ENCODE peak calls at places on chromosomes 7 and 10, in ten cellular contexts. W, D, J, Y, G, O, K, U, R and B are unnamed samples. For H3K4me1, the result is how much of the 10 kb centered on the place peaks cover.

GRCh38 chr7:27560706-27561235 is 101.9 kb downstream of the HIBADH start:
- DNase-seq in D (no peak), G (no peak), Y (no peak), U (no peak), O (no peak), R (no peak), W (no peak), K (no peak), J (no peak), B (peak)

GRCh38 chr7:83161851-83162401 is 758 bp downstream of the PCLO start:
- DNase-seq in W (no peak), J (no peak), O (peak), Y (no peak), U (no peak), R (no peak), K (no peak), D (no peak), G (no peak), B (no peak)

GRCh38 chr10:17276756-17277424 is 48.8 kb downstream of the VIM start:
- DNase-seq in R (no peak), K (no peak), Y (no peak), O (no peak), J (no peak), D (no peak), U (no peak), W (no peak), G (no peak), B (no peak)

GRCh38 chr7:37065779-37066271 is 341.5 kb upstream of the AOAH start:
- DNase-seq in Y (no peak), O (no peak), D (no peak), R (no peak), U (no peak), G (no peak), W (no peak), K (no peak), J (no peak), B (peak)

GRCh38 chr7:30380294-30380693 is 95.9 kb downstream of the ZNRF2 start:
- DNase-seq in R (no peak), U (no peak), D (no peak), O (no peak), Y (no peak), J (no peak), G (no peak), W (no peak), K (no peak), B (no peak)

GRCh38 chr7:11702938-11703337 is 129.1 kb downstream of the THSD7A start:
- DNase-seq in O (no peak), R (peak), W (no peak), K (no peak), Y (peak), G (no peak), U (no peak), D (no peak), J (no peak), B (no peak)

GRCh38 chr7:151684408-151685175 is 164.9 kb upstream of the RHEB start:
- DNase-seq in K (no peak), D (no peak), Y (peak), W (no peak), R (no peak), U (no peak), G (no peak), O (no peak), J (no peak), B (no peak)

GRCh38 chr7:130986271-130986690 is 252.3 kb upstream of the KLF14 start:
- DNase-seq in Y (no peak), D (no peak), J (no peak), G (no peak), K (no peak), O (no peak), R (no peak), W (no peak), U (no peak), B (peak)

GRCh38 chr10:15254808-15255655 is 86.5 kb upstream of the NMT2 start:
- DNase-seq in G (peak), U (no peak), K (no peak), Y (no peak), W (peak), D (no peak), J (no peak), O (no peak), R (peak), B (no peak)

GRCh38 chr7:146892151-146892550 is 775.5 kb downstream of the CNTNAP2 start:
- DNase-seq in J (no peak), U (no peak), W (no peak), Y (no peak), K (no peak), R (no peak), D (no peak), G (no peak), O (peak), B (no peak)

GRCh38 chr7:156475179-156475578 is 165.4 kb upstream of the RNF32 start:
- DNase-seq in J (peak), G (no peak), K (no peak), W (no peak), D (no peak), U (no peak), O (no peak), Y (no peak), R (no peak), B (no peak)

DNA sequence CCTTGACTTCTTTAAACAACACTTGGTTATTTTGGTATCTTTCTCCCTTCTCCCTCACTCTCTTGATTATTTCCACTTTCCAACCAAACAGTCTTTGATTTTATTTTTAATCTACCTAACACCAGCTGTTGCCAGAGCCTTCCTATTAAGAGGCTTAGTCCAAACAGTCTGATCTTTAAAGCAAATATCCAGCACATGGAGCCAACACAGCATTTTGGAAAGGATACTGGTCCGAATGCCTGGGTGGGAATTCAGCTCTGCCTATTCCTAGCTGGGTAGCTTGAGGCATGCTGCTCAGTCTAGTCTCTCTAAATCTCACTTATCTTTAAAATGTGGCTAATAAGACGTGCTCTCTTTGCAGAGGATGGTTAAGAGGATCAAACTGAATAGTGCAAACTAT is 129.3 kb downstream of the NRCAM start:
- DNase-seq in U (no peak), Y (no peak), J (no peak), G (no peak), D (no peak), K (no peak), R (no peak), W (no peak), O (no peak), B (no peak)
- H3K4me1 ChIP-seq in U (under half), Y (under half), J (under half), G (under half), D (under half), K (under half), R (under half), W (under half), O (half or more), B (under half)

GRCh38 chr10:69910566-69910965 is 108.9 kb downstream of the COL13A1 start:
- DNase-seq in G (no peak), D (no peak), R (no peak), U (no peak), K (no peak), J (no peak), O (no peak), Y (no peak), W (no peak), B (no peak)
- H3K27ac ChIP-seq in G (no peak), D (no peak), R (no peak), U (no peak), K (no peak), J (no peak), O (no peak), Y (no peak), W (peak), B (no peak)

DNA sequence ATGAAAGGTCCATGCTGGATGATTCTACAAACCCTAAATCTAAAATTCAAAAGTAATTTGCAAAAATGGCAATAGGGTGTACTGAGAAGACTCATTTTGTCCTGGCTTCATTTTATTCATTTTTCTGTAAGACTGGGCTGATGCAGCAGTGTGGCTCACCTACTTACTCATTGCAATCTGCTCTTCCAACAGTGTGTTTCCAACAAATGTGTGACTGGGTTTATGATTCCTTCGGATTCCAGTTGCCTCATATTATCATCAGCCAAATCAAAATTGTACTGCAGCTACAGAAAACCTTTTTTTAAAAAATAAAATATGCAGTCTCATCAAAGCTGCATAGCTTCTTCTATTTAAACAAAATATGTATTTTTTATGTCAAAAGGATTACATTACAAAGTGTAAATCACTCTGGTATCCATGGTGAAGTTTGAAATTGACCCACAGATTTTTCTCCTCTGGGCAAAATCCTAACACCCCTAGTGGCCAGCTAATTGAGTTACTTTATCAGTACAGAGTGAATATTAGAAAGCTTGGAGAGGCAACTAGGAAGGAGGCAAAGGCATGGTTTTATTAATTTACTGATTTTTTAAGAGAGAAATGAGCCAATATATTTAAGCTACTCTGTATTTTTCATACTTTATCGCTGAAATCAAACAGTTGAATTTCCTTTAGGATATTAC is 390.3 kb downstream of the MAGI2 start:
- DNase-seq in U (no peak), K (no peak), O (no peak), Y (no peak), J (no peak), G (no peak), W (no peak), D (no peak), R (no peak), B (peak)
- TF ChIP-seq CTCF in U (no peak), K (no peak), O (peak), Y (no peak), J (no peak), G (no peak), W (no peak), D (no peak), R (peak), B (peak)

GRCh38 chr10:79128241-79128922 is 59.6 kb downstream of the ZMIZ1 start:
- DNase-seq in U (no peak), K (no peak), R (no peak), J (no peak), D (no peak), G (no peak), O (no peak), Y (no peak), W (no peak), B (no peak)
- H3K4me1 ChIP-seq in U (half or more), K (half or more), R (under half), J (under half), D (under half), G (under half), O (under half), Y (half or more), W (half or more), B (under half)

DNA sequence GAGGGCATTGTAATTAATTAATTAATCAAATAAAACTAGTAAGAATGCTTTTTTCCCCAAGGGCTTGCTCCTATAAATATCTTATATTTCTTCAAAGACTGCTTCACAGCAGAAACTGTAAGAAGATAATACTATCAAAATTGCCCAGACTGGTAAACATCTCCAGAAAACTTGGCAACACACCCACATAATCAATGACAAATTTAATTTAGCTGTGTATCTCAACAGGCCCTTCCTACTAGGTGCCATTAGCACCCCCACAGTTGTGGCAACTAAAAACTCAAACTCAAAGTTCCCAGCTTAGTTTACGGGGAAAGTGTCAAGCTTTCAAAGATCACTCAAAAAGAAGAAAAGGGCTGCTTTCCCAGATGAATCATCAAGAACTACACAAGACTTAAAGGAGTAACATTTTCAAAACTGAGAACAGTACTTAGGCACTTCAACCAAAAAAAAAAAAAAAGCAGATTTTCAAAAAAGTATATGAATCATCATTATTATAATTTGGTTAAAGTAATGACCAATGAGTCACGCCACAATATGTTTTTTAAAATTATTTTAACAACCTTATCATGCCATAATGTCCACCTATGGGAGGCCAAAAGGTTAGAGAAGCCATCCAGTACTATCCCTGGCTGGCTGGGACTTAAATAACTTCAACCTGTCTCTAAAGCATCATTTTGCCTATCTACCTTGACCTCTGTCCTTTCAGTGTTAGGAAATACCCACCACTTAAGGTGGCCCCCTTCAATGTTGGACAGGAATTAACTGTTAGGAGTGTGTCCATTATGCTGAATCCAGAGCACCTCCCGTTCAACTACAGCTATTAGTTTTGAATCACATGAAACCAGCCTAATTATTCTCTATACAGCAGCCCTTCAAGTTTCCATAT is 90.8 kb downstream of the ZFAND4 start:
- DNase-seq in Y (no peak), O (no peak), D (no peak), R (no peak), J (no peak), U (no peak), G (no peak), K (no peak), W (no peak), B (peak)
- H3K27ac ChIP-seq in Y (no peak), O (no peak), D (no peak), R (peak), J (no peak), U (peak), G (no peak), K (no peak), W (no peak), B (no peak)